ENCODE peak calls at places on chromosomes 16 and 17, in four cellular contexts. One of them, this sample, is unnamed.

GRCh38 chr16:11604783-11605563 is 18.3 kb upstream of the LITAF start:
- DNase-seq in mucosa of descending colon: peak; percentile 66
- DNase-seq in lower lobe of right lung: peak; percentile 58
- DNase-seq in AG04450: peak; percentile 42
- DNase-seq in this sample: peak; percentile 62

GRCh38 chr16:29790949-29791844 is 646 bp downstream of the KIF22 start:
- DNase-seq in mucosa of descending colon: no peak
- DNase-seq in lower lobe of right lung: no peak
- DNase-seq in AG04450: no peak
- DNase-seq in this sample: peak; percentile 24

GRCh38 chr16:66324785-66325184 is 41.7 kb upstream of the CDH5 start:
- DNase-seq in mucosa of descending colon: no peak
- DNase-seq in lower lobe of right lung: no peak
- DNase-seq in AG04450: no peak
- DNase-seq in this sample: peak; percentile 23

GRCh38 chr16:12780467-12780866 is 23.2 kb downstream of the CPPED1 start:
- DNase-seq in mucosa of descending colon: no peak
- DNase-seq in lower lobe of right lung: no peak
- DNase-seq in AG04450: no peak
- DNase-seq in this sample: no peak

GRCh38 chr17:36507266-36507665 is 20.8 kb downstream of the ZNHIT3 start:
- DNase-seq in mucosa of descending colon: no peak
- DNase-seq in lower lobe of right lung: no peak
- DNase-seq in AG04450: no peak
- DNase-seq in this sample: no peak

GRCh38 chr16:87375426-87376135 is 8.0 kb downstream of the FBXO31 start:
- DNase-seq in mucosa of descending colon: no peak
- DNase-seq in lower lobe of right lung: peak; percentile 27
- DNase-seq in AG04450: no peak
- DNase-seq in this sample: peak; percentile 60

GRCh38 chr17:13594762-13595697 is 6.7 kb downstream of the HS3ST3A1 start:
- DNase-seq in mucosa of descending colon: no peak
- DNase-seq in lower lobe of right lung: peak; percentile 52
- DNase-seq in AG04450: peak; percentile 82
- DNase-seq in this sample: peak; percentile 95

GRCh38 chr16:69796285-69797118 is 34.4 kb downstream of the WWP2 start:
- DNase-seq in mucosa of descending colon: no peak
- DNase-seq in lower lobe of right lung: no peak
- DNase-seq in AG04450: peak; percentile 42
- DNase-seq in this sample: peak; percentile 88

GRCh38 chr17:12362853-12363252 is 302.8 kb upstream of the MYOCD start:
- DNase-seq in mucosa of descending colon: no peak
- DNase-seq in lower lobe of right lung: no peak
- DNase-seq in AG04450: no peak
- DNase-seq in this sample: peak; percentile 42

GRCh38 chr16:29900102-29900887 is at the start of gene ASPHD1:
- DNase-seq in mucosa of descending colon: peak; percentile 75
- DNase-seq in lower lobe of right lung: peak; percentile 78
- DNase-seq in AG04450: peak; percentile 42
- DNase-seq in this sample: peak; percentile 78

GRCh38 chr17:72205357-72205756 is 84.5 kb downstream of the SOX9 start:
- DNase-seq in mucosa of descending colon: no peak
- DNase-seq in lower lobe of right lung: no peak
- DNase-seq in AG04450: no peak
- DNase-seq in this sample: no peak

GRCh38 chr17:60457148-60457547 is 34.9 kb downstream of the CHCT1 start:
- DNase-seq in mucosa of descending colon: no peak
- DNase-seq in lower lobe of right lung: no peak
- DNase-seq in AG04450: no peak
- DNase-seq in this sample: no peak

GRCh38 chr17:18362509-18363020 is 785 bp downstream of the SHMT1 start:
- DNase-seq in mucosa of descending colon: peak; percentile 77
- DNase-seq in lower lobe of right lung: peak; percentile 82
- DNase-seq in AG04450: no peak
- DNase-seq in this sample: peak; percentile 25

GRCh38 chr16:55257971-55258613 is 65.9 kb upstream of the IRX6 start:
- DNase-seq in mucosa of descending colon: peak; percentile 61
- DNase-seq in lower lobe of right lung: peak; percentile 71
- DNase-seq in AG04450: no peak
- DNase-seq in this sample: peak; percentile 48

GRCh38 chr17:10196384-10196783 is 2.0 kb downstream of the GAS7 start:
- DNase-seq in mucosa of descending colon: no peak
- DNase-seq in lower lobe of right lung: no peak
- DNase-seq in AG04450: no peak
- DNase-seq in this sample: no peak

GRCh38 chr17:62597920-62598319 is 29.6 kb upstream of the MRC2 start:
- DNase-seq in mucosa of descending colon: no peak
- DNase-seq in lower lobe of right lung: no peak
- DNase-seq in AG04450: no peak
- DNase-seq in this sample: peak; percentile 68

GRCh38 chr17:11308550-11308949 is 67.5 kb downstream of the SHISA6 start:
- DNase-seq in mucosa of descending colon: no peak
- DNase-seq in lower lobe of right lung: no peak
- DNase-seq in AG04450: no peak
- DNase-seq in this sample: no peak

GRCh38 chr17:76026714-76027158 is 370 bp downstream of the EVPL start:
- DNase-seq in mucosa of descending colon: peak; percentile 47
- DNase-seq in lower lobe of right lung: peak; percentile 69
- DNase-seq in AG04450: no peak
- DNase-seq in this sample: no peak

GRCh38 chr16:80122155-80122554 is 418.6 kb upstream of the DYNLRB2 start:
- DNase-seq in mucosa of descending colon: no peak
- DNase-seq in lower lobe of right lung: no peak
- DNase-seq in AG04450: no peak
- DNase-seq in this sample: peak; percentile 57

GRCh38 chr17:8911205-8911604 is 43.7 kb upstream of the PIK3R6 start:
- DNase-seq in mucosa of descending colon: no peak
- DNase-seq in lower lobe of right lung: no peak
- DNase-seq in AG04450: no peak
- DNase-seq in this sample: no peak

GRCh38 chr17:39113871-39114270 is 37.6 kb downstream of the PLXDC1 start:
- DNase-seq in mucosa of descending colon: no peak
- DNase-seq in lower lobe of right lung: no peak
- DNase-seq in AG04450: no peak
- DNase-seq in this sample: no peak
- TF ChIP-seq CTCF in mucosa of descending colon: no peak
- TF ChIP-seq CTCF in lower lobe of right lung: no peak
- TF ChIP-seq CTCF in AG04450: no peak
- TF ChIP-seq CTCF in this sample: no peak

GRCh38 chr16:25108054-25108453 is 3.5 kb upstream of the LCMT1 start:
- DNase-seq in mucosa of descending colon: no peak
- DNase-seq in lower lobe of right lung: no peak
- DNase-seq in AG04450: no peak
- DNase-seq in this sample: peak; percentile 7
- H3K4me3 ChIP-seq in mucosa of descending colon: no peak overlapping the region
- H3K4me3 ChIP-seq in lower lobe of right lung: no peak overlapping the region
- H3K4me3 ChIP-seq in AG04450: no peak overlapping the region
- H3K4me3 ChIP-seq in this sample: no peak overlapping the region

GRCh38 chr17:64216385-64217248 is 46.4 kb downstream of the TEX2 start:
- DNase-seq in mucosa of descending colon: no peak
- DNase-seq in lower lobe of right lung: no peak
- DNase-seq in AG04450: no peak
- DNase-seq in this sample: peak; percentile 66
- TF ChIP-seq CTCF in mucosa of descending colon: no peak
- TF ChIP-seq CTCF in lower lobe of right lung: no peak
- TF ChIP-seq CTCF in AG04450: peak; percentile 1
- TF ChIP-seq CTCF in this sample: peak; percentile 17

GRCh38 chr16:88934066-88934667 is 42.8 kb downstream of the CBFA2T3 start:
- DNase-seq in mucosa of descending colon: no peak
- DNase-seq in lower lobe of right lung: no peak
- DNase-seq in AG04450: no peak
- DNase-seq in this sample: no peak
- H3K4me3 ChIP-seq in mucosa of descending colon: no peak overlapping the region
- H3K4me3 ChIP-seq in lower lobe of right lung: no peak overlapping the region
- H3K4me3 ChIP-seq in AG04450: no peak overlapping the region
- H3K4me3 ChIP-seq in this sample: no peak overlapping the region

GRCh38 chr16:77221482-77221881 is 22.3 kb downstream of the SYCE1L start:
- DNase-seq in mucosa of descending colon: no peak
- DNase-seq in lower lobe of right lung: no peak
- DNase-seq in AG04450: no peak
- DNase-seq in this sample: no peak

GRCh38 chr16:77220427-77220826 is 21.2 kb downstream of the SYCE1L start:
- DNase-seq in mucosa of descending colon: no peak
- DNase-seq in lower lobe of right lung: no peak
- DNase-seq in AG04450: no peak
- DNase-seq in this sample: peak; percentile 43

GRCh38 chr16:77219437-77219836 is 20.2 kb downstream of the SYCE1L start:
- DNase-seq in mucosa of descending colon: no peak
- DNase-seq in lower lobe of right lung: no peak
- DNase-seq in AG04450: no peak
- DNase-seq in this sample: no peak

GRCh38 chr16:77225182-77225581 is 26.0 kb downstream of the SYCE1L start:
- DNase-seq in mucosa of descending colon: no peak
- DNase-seq in lower lobe of right lung: no peak
- DNase-seq in AG04450: no peak
- DNase-seq in this sample: no peak

DNA sequence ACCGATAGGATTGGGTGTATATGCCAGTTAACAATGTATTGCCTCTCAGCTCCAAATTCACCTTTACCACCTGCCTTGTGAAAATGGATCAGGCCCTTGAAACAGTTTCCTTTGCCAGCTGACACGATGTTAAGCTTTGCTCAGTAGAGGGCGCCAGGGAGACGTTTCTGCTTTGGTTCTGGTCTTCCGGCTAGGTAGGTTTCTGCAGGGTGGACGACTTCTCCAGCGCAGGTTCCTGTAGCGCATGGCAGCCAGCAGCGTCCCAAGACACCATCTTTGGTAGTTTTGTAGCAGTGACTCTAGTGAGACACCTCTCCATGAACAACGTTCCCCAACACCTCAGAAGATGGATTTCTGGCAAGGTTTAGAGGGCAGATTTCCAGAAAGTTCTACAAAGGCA is 24.0 kb downstream of the SYCE1L start:
- DNase-seq in mucosa of descending colon: no peak
- DNase-seq in lower lobe of right lung: no peak
- DNase-seq in AG04450: no peak
- DNase-seq in this sample: no peak
- TF ChIP-seq CTCF in mucosa of descending colon: peak; percentile 23
- TF ChIP-seq CTCF in lower lobe of right lung: no peak
- TF ChIP-seq CTCF in AG04450: peak; percentile 18
- TF ChIP-seq CTCF in this sample: peak; percentile 47

DNA sequence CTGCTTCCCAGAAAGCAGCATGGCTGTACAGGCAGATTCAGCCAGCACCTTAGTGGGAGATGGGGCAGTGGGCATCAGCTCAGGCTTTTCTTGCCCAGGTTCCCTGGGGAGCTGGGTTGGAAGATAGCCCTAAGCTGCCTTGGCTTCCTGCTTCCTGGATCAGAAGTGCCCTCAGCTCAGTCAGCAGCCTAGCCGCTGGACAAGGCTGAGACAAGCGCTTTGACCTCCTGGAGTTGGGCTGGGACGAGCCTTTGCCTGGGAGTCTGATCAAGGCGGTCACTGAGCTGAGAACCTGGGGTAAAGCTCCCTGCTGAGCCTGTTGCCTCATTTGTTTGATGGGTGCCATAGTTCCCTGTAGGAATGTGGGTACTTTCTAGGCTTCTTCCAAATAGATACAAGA is 190.0 kb downstream of the RAB11FIP4 start:
- DNase-seq in mucosa of descending colon: no peak
- DNase-seq in lower lobe of right lung: no peak
- DNase-seq in AG04450: no peak
- DNase-seq in this sample: peak; percentile 56
- H3K4me3 ChIP-seq in mucosa of descending colon: no peak overlapping the region
- H3K4me3 ChIP-seq in lower lobe of right lung: peak overlapping the region; percentile 5
- H3K4me3 ChIP-seq in AG04450: no peak overlapping the region
- H3K4me3 ChIP-seq in this sample: no peak overlapping the region

GRCh38 chr16:6682142-6682811 is 650.4 kb upstream of the RBFOX1 start:
- DNase-seq in mucosa of descending colon: no peak
- DNase-seq in lower lobe of right lung: peak; percentile 51
- DNase-seq in AG04450: no peak
- DNase-seq in this sample: no peak
- TF ChIP-seq CTCF in mucosa of descending colon: peak; percentile 34
- TF ChIP-seq CTCF in lower lobe of right lung: peak; percentile 64
- TF ChIP-seq CTCF in AG04450: no peak
- TF ChIP-seq CTCF in this sample: peak; percentile 34

DNA sequence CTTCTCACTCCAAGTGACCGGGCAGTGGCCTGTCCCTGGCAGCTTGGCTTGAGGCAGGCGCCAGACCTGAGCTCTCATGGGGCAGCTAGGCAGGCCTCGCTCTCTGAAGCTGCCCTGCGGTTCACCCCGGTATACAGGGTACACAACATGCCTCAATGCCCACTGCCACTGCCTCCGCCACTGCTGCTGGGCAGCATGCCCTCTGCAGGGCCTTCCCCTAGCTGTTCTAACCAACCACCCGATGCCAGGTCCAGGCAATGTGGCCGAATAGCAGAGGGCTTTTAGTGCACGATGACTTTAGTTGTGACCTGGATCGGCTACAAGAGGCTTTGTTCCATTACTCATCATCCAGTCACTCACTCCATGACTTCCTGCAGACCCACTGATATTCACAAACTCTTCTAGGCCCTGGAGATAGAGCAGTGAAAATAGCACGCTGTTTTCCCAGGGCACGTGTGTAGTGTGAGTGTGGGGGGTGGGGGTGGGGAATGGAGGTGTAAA is 19.7 kb downstream of the CDC42EP4 start:
- DNase-seq in mucosa of descending colon: no peak
- DNase-seq in lower lobe of right lung: no peak
- DNase-seq in AG04450: no peak
- DNase-seq in this sample: peak; percentile 75
- H3K4me3 ChIP-seq in mucosa of descending colon: no peak overlapping the region
- H3K4me3 ChIP-seq in lower lobe of right lung: peak overlapping the region; percentile 1
- H3K4me3 ChIP-seq in AG04450: no peak overlapping the region
- H3K4me3 ChIP-seq in this sample: no peak overlapping the region

GRCh38 chr17:1539811-1540210 is 22.8 kb downstream of the PITPNA start:
- DNase-seq in mucosa of descending colon: no peak
- DNase-seq in lower lobe of right lung: peak; percentile 22
- DNase-seq in AG04450: no peak
- DNase-seq in this sample: no peak

GRCh38 chr17:1545618-1546017 is 17.0 kb downstream of the PITPNA start:
- DNase-seq in mucosa of descending colon: no peak
- DNase-seq in lower lobe of right lung: no peak
- DNase-seq in AG04450: no peak
- DNase-seq in this sample: no peak

GRCh38 chr17:1541367-1541904 is 21.2 kb downstream of the PITPNA start:
- DNase-seq in mucosa of descending colon: no peak
- DNase-seq in lower lobe of right lung: no peak
- DNase-seq in AG04450: no peak
- DNase-seq in this sample: no peak

GRCh38 chr17:1546292-1546922 is 16.2 kb downstream of the PITPNA start:
- DNase-seq in mucosa of descending colon: no peak
- DNase-seq in lower lobe of right lung: no peak
- DNase-seq in AG04450: no peak
- DNase-seq in this sample: no peak

DNA sequence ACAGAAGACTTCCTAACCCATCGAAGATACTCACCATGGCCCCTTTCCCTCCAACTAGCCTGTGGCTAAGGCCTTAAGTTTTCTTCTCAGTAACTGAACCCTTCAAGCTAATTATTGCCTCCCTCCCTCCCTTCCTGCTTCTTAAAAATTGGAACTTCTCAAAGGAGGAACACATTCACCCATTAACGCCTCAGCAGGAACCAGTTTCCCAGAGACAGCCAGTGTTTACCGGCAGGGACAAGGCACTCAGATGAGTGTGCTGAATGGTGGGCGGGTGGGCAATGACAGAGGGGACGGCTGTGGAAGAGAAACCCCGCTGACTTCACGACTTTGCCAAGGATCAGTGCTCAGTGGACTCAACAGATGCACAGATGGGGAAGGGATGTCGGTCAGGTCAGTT is 20.3 kb downstream of the PITPNA start:
- DNase-seq in mucosa of descending colon: no peak
- DNase-seq in lower lobe of right lung: peak; percentile 6
- DNase-seq in AG04450: no peak
- DNase-seq in this sample: no peak
- TF ChIP-seq CTCF in mucosa of descending colon: no peak
- TF ChIP-seq CTCF in lower lobe of right lung: no peak
- TF ChIP-seq CTCF in AG04450: no peak
- TF ChIP-seq CTCF in this sample: no peak

GRCh38 chr17:33551075-33551474 is 258.0 kb upstream of the ASIC2 start:
- DNase-seq in mucosa of descending colon: no peak
- DNase-seq in lower lobe of right lung: no peak
- DNase-seq in AG04450: no peak
- DNase-seq in this sample: no peak
- H3K4me3 ChIP-seq in mucosa of descending colon: no peak overlapping the region
- H3K4me3 ChIP-seq in lower lobe of right lung: no peak overlapping the region
- H3K4me3 ChIP-seq in AG04450: no peak overlapping the region
- H3K4me3 ChIP-seq in this sample: no peak overlapping the region